ENCODE peak calls at places on chromosomes 2 and 18, in ten cellular contexts. Z is uterus, M is fibroblast of pulmonary artery, F is fibroblast of lung, Q is pancreas, E is HL-60, A is mammary epithelial cell, G is neural progenitor cell, D is astrocyte of the spinal cord, H is kidney epithelial cell. I is an unnamed sample.
A peak's percentile ranks its signal among the peaks of the same experiment; 100 is the strongest.

GRCh38 chr2:39881494-39881893 is 102.4 kb upstream of the THUMPD2 start:
- DNase-seq in Z (no peak), M (no peak), F (peak; percentile 24), Q (no peak), E (no peak), A (peak; percentile 36), G (no peak), D (peak; percentile 19), H (no peak), I (peak; percentile 84)

GRCh38 chr18:77702686-77703085 is 453.0 kb downstream of the GALR1 start:
- DNase-seq in Z (no peak), M (peak; percentile 10), F (no peak), Q (no peak), E (no peak), A (no peak), G (peak; percentile 60), D (peak; percentile 16), H (no peak), I (peak; percentile 29)

GRCh38 chr18:55635439-55635838 is 47.4 kb upstream of the TCF4 start:
- DNase-seq in Z (no peak), M (no peak), F (no peak), Q (no peak), E (no peak), A (no peak), G (no peak), D (no peak), H (no peak), I (no peak)

GRCh38 chr2:168169097-168169745 is 78.2 kb downstream of the STK39 start:
- DNase-seq in Z (no peak), M (peak; percentile 23), F (peak; percentile 85), Q (no peak), E (no peak), A (no peak), G (no peak), D (peak; percentile 77), H (no peak), I (no peak)

GRCh38 chr2:16774980-16775963 is 109.6 kb upstream of the CYRIA start:
- DNase-seq in Z (no peak), M (peak; percentile 11), F (peak; percentile 17), Q (no peak), E (peak; percentile 84), A (no peak), G (peak; percentile 69), D (peak; percentile 31), H (no peak), I (peak; percentile 70)

GRCh38 chr18:50776383-50776782 is 43.4 kb downstream of the MRO start:
- DNase-seq in Z (no peak), M (no peak), F (no peak), Q (no peak), E (no peak), A (no peak), G (no peak), D (no peak), H (no peak), I (no peak)

GRCh38 chr2:133942363-133942762 is 311.5 kb upstream of the MGAT5 start:
- DNase-seq in Z (no peak), M (no peak), F (no peak), Q (no peak), E (no peak), A (no peak), G (peak; percentile 17), D (no peak), H (no peak), I (no peak)

GRCh38 chr2:21263622-21264021 is 139.9 kb downstream of the TDRD15 start:
- DNase-seq in Z (no peak), M (no peak), F (no peak), Q (no peak), E (no peak), A (no peak), G (no peak), D (no peak), H (no peak), I (no peak)

GRCh38 chr18:22946841-22947240 is 13.7 kb downstream of the RBBP8 start:
- DNase-seq in Z (no peak), M (no peak), F (no peak), Q (no peak), E (no peak), A (no peak), G (no peak), D (no peak), H (no peak), I (no peak)

GRCh38 chr2:198424112-198424511 is 619.7 kb downstream of the PLCL1 start:
- DNase-seq in Z (no peak), M (no peak), F (no peak), Q (no peak), E (no peak), A (no peak), G (no peak), D (no peak), H (no peak), I (no peak)

DNA sequence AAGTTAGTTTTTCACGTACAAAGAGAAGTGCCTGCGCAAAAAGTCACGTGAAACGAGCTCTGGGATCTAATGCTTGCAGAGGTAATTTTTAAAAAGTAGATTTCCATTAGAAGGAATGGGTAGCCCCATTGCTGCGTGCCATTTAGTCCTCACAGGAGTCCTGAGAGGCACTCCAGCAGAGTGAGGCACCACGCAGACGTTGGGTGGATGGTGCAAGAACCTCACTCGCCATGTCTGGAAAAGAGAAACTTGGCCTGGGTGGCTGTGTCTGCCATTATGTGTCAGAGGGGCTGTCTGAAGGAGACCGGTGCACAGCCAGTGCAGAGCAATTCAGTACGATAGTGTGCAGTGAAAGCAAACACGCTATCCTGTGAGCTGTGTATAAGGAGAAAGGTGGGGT is 1.8 kb upstream of the HDAC4 start:
- DNase-seq in Z (no peak), M (no peak), F (no peak), Q (no peak), E (no peak), A (no peak), G (no peak), D (no peak), H (no peak), I (no peak)
- H3K4me3 ChIP-seq in Z (no peak overlapping the region), M (no peak overlapping the region), F (no peak overlapping the region), Q (no peak overlapping the region), E (no peak overlapping the region), A (no peak overlapping the region), G (peak overlapping the region; percentile 67), D (no peak overlapping the region), H (no peak overlapping the region), I (no peak overlapping the region)

GRCh38 chr2:241509408-241509784 is 1.0 kb upstream of the STK25 start:
- DNase-seq in Z (no peak), M (no peak), F (no peak), Q (no peak), E (no peak), A (no peak), G (no peak), D (no peak), H (no peak), I (no peak)

GRCh38 chr2:241507430-241508239 is 749 bp downstream of the STK25 start:
- DNase-seq in Z (peak; percentile 43), M (peak; percentile 41), F (peak; percentile 37), Q (peak; percentile 70), E (peak; percentile 22), A (peak; percentile 44), G (peak; percentile 80), D (peak; percentile 35), H (no peak), I (peak; percentile 44)

GRCh38 chr2:241506793-241507429 is 1.5 kb downstream of the STK25 start:
- DNase-seq in Z (no peak), M (peak; percentile 13), F (no peak), Q (peak; percentile 38), E (no peak), A (no peak), G (no peak), D (no peak), H (no peak), I (no peak)

GRCh38 chr2:241508240-241508509 is 209 bp downstream of the STK25 start:
- DNase-seq in Z (no peak), M (no peak), F (no peak), Q (no peak), E (no peak), A (no peak), G (no peak), D (no peak), H (no peak), I (no peak)

GRCh38 chr2:241508510-241509407 is at the start of gene STK25:
- DNase-seq in Z (peak; percentile 96), M (peak; percentile 99), F (peak; percentile 98), Q (peak; percentile 98), E (peak; percentile 96), A (peak; percentile 97), G (peak; percentile 100), D (peak; percentile 99), H (peak; percentile 89), I (peak; percentile 99)
- TF ChIP-seq CTCF in Z (peak; percentile 11), M (no peak), F (no peak), Q (no peak), E (no peak), A (no peak), G (no peak), D (no peak), H (no peak), I (no peak)

GRCh38 chr2:2590796-2591541 is 259.9 kb upstream of the MYT1L start:
- DNase-seq in Z (no peak), M (no peak), F (no peak), Q (no peak), E (no peak), A (no peak), G (no peak), D (no peak), H (no peak), I (no peak)
- H3K4me3 ChIP-seq in Z (no peak overlapping the region), M (no peak overlapping the region), F (no peak overlapping the region), Q (no peak overlapping the region), E (no peak overlapping the region), A (no peak overlapping the region), G (no peak overlapping the region), D (no peak overlapping the region), H (no peak overlapping the region), I (no peak overlapping the region)

GRCh38 chr2:238305092-238305862 is 15.0 kb upstream of the TRAF3IP1 start:
- DNase-seq in Z (no peak), M (no peak), F (no peak), Q (no peak), E (no peak), A (no peak), G (no peak), D (no peak), H (no peak), I (peak; percentile 41)

GRCh38 chr2:238306680-238306998 is 13.7 kb upstream of the TRAF3IP1 start:
- DNase-seq in Z (no peak), M (no peak), F (no peak), Q (no peak), E (no peak), A (no peak), G (no peak), D (no peak), H (no peak), I (no peak)

GRCh38 chr2:238305965-238306679 is 14.2 kb upstream of the TRAF3IP1 start:
- DNase-seq in Z (no peak), M (no peak), F (no peak), Q (no peak), E (no peak), A (no peak), G (no peak), D (no peak), H (no peak), I (no peak)

GRCh38 chr2:238304116-238304515 is 15.7 kb upstream of the PER2 start:
- DNase-seq in Z (no peak), M (no peak), F (no peak), Q (no peak), E (no peak), A (no peak), G (no peak), D (no peak), H (no peak), I (no peak)

DNA sequence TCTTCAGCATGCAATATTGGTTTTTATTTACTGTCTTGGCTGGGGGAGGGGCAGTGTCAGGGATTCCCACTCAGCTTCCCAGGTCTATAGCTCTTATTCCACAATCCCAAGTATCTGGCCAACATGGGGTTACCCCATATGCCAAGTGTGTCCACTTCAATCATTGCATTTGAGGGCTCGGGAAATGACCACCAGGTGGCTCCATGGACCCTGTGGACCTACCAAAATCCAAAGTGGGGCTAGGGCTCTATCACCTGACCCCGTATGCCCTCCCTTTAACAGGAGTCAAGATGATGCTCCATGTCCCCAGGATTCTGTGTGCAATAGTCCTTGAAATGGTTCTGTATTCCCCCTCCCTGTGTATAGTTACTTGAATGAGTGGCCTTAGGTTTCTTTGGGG is 12.1 kb upstream of the TRAF3IP1 start:
- DNase-seq in Z (no peak), M (no peak), F (no peak), Q (no peak), E (no peak), A (no peak), G (peak; percentile 48), D (no peak), H (no peak), I (no peak)
- TF ChIP-seq CTCF in Z (no peak), M (peak; percentile 29), F (no peak), Q (no peak), E (no peak), A (peak; percentile 43), G (peak; percentile 52), D (peak; percentile 41), H (peak; percentile 31), I (no peak)